ENCODE peak calls at places on chromosomes 6 and 20, in ten cellular contexts. D, K, U, Z, C, A, G, O, L and R are unnamed samples.
A peak's percentile ranks its signal among the peaks of the same experiment; 100 is the strongest.

GRCh38 chr6:31386977-31387376 is 16.4 kb upstream of the MICA start:
- DNase-seq in C (no peak), Z (no peak), D (no peak), K (peak; percentile 44), U (no peak), O (no peak), G (no peak), L (no peak), A (no peak), R (no peak)

GRCh38 chr6:42345696-42346416 is 105.9 kb downstream of the TRERF1 start:
- DNase-seq in K (no peak), U (no peak), C (no peak), Z (no peak), G (no peak), O (no peak), D (no peak), A (no peak), L (no peak), R (no peak)

GRCh38 chr6:47179286-47179685 is 130.4 kb downstream of the TNFRSF21 start:
- DNase-seq in L (no peak), K (no peak), Z (no peak), G (no peak), D (peak; percentile 50), A (no peak), C (no peak), U (no peak), O (no peak), R (no peak)

GRCh38 chr6:78489874-78490273 is 377.5 kb upstream of the IRAK1BP1 start:
- DNase-seq in Z (no peak), O (no peak), D (peak; percentile 8), L (no peak), G (peak; percentile 54), C (no peak), U (no peak), K (no peak), A (no peak), R (no peak)

GRCh38 chr6:148934956-148935355 is 188.1 kb downstream of the UST start:
- DNase-seq in L (no peak), U (no peak), K (no peak), O (no peak), C (no peak), G (no peak), D (no peak), Z (no peak), A (no peak), R (no peak)

GRCh38 chr20:34190679-34191090 is 50.5 kb upstream of the ASIP start:
- DNase-seq in U (no peak), K (peak; percentile 64), G (peak; percentile 82), A (peak; percentile 40), Z (peak; percentile 82), C (peak; percentile 82), D (peak; percentile 68), L (peak; percentile 68), O (peak; percentile 70), R (peak; percentile 75)

GRCh38 chr20:21981607-21982344 is 276.3 kb downstream of the PAX1 start:
- DNase-seq in A (peak; percentile 12), U (no peak), L (no peak), C (no peak), G (peak; percentile 78), Z (peak; percentile 37), O (no peak), D (no peak), K (peak; percentile 38), R (no peak)

GRCh38 chr6:88472731-88473130 is 306.6 kb upstream of the CNR1 start:
- DNase-seq in O (no peak), C (no peak), G (no peak), D (no peak), A (no peak), K (no peak), Z (no peak), L (no peak), U (no peak), R (no peak)

GRCh38 chr6:37456816-37457560 is 24.0 kb downstream of the CMTR1 start:
- DNase-seq in A (no peak), K (no peak), D (no peak), Z (no peak), L (no peak), U (no peak), G (peak; percentile 85), O (peak; percentile 53), C (no peak), R (no peak)

GRCh38 chr20:37309941-37310590 is 20.6 kb downstream of the MANBAL start:
- DNase-seq in G (no peak), A (no peak), K (no peak), Z (no peak), D (peak; percentile 81), O (peak; percentile 28), L (no peak), U (no peak), C (no peak), R (no peak)

GRCh38 chr20:21280496-21281016 is 22.6 kb upstream of the XRN2 start:
- DNase-seq in L (no peak), K (no peak), Z (no peak), A (no peak), O (no peak), D (no peak), U (no peak), G (no peak), C (no peak), R (peak; percentile 36)

GRCh38 chr20:43722153-43722505 is 4.7 kb downstream of the GTSF1L start:
- DNase-seq in G (no peak), O (no peak), U (no peak), A (no peak), K (no peak), L (no peak), D (no peak), Z (no peak), C (no peak), R (no peak)

GRCh38 chr6:123398072-123398471 is 238.7 kb downstream of the TRDN start:
- DNase-seq in D (no peak), K (no peak), Z (no peak), O (no peak), L (no peak), G (no peak), A (no peak), U (no peak), C (no peak), R (no peak)

DNA sequence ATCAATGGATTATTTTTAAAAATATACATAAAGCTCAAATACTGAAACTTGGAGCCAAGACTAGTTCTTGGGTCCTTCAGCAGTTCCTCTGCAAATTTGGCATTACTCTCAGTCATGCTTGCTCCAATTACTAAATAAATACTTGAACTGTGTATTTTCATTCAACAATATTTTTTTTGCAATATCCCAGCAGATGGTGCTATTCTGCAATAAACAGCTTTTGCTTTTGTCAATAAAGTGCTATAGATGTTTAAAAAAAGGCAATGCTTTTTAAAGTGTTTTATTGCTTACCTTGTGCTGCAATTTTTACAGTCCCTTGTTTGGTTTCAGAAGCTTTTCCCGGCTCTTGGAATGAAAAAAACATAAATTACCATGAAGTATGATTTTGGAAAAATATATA is 243.4 kb downstream of the TRDN start:
- DNase-seq in Z (peak; percentile 5), O (no peak), U (no peak), C (no peak), A (no peak), L (no peak), D (no peak), K (no peak), G (peak; percentile 49), R (no peak)
- TF ChIP-seq CTCF in Z (peak; percentile 30), O (no peak), U (no peak), C (no peak), A (peak; percentile 42), L (no peak), D (peak; percentile 11), K (peak; percentile 3), G (peak; percentile 39), R (no peak)

DNA sequence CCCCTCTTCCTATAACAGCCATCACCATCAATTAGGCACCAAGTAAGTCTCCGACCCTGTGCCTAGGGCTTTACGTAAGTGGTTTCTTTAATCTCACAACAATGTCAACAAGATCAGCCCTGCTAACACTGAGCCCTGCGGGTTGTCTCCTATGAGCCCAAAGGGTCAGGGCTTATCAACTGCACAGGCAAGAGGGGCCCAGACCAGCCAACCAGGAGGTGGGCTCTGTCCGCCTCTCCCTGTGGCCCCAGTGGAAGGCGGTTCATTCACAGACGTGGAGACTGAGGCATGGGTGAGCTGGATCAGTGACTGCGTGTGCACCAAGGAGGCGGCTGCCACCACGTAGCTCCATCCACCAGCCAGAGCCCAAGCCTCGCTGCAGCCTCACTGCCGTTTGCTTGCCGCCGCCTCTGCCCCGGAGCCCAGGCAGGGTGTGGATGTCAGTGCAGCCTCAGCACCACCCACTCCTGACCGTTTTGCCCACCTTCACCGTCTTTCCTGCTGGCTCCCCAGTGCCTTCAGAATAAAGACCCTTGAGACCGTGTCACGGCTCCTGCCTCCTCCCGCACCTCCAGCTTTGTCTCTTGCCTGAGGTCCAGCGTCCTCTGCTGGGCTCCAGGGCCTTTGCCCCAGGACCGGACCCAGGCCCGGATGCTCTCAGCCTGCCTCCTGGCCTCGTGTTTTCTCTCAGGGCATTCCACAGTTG is 78.7 kb downstream of the DLL1 start:
- DNase-seq in U (peak; percentile 13), Z (no peak), D (no peak), C (no peak), O (peak; percentile 13), L (no peak), A (no peak), G (no peak), K (no peak), R (peak; percentile 13)
- TF ChIP-seq CTCF in U (no peak), Z (no peak), D (no peak), C (no peak), O (no peak), L (no peak), A (no peak), G (no peak), K (no peak), R (no peak)

DNA sequence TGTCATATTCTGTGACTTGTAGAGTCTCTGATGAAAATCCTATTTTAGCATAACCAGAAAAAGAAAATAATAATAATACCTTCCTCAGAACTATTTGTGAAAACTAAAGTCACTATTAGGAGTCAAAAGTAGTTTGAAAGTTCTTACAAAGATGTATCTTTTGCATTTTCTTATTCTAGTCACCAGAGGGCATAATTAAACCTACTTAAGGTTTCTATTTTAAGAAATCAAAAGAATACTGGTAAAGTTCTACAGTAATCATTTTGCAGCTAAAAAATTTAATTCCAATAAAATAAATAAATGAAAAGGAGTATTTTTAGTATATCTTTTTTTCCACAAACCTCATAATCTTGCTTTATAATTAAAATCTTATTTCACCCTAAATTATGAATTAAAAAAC is 28.0 kb upstream of the MCM9 start:
- DNase-seq in L (no peak), A (no peak), G (peak; percentile 23), D (no peak), K (no peak), Z (no peak), U (no peak), O (no peak), C (no peak), R (no peak)
- TF ChIP-seq CTCF in L (no peak), A (peak; percentile 32), G (peak; percentile 29), D (peak; percentile 3), K (no peak), Z (peak; percentile 6), U (no peak), O (no peak), C (no peak), R (no peak)

GRCh38 chr20:7937328-7937727 is 2.9 kb downstream of the HAO1 start:
- DNase-seq in Z (no peak), D (no peak), L (no peak), G (no peak), C (no peak), O (no peak), U (no peak), A (no peak), K (no peak), R (no peak)
- TF ChIP-seq CTCF in Z (no peak), D (no peak), L (no peak), G (no peak), C (no peak), O (no peak), U (no peak), A (no peak), K (no peak), R (no peak)